ENCODE peak calls at places on chromosomes 12 and 14, in eight cellular contexts. A is stimulated activated naive CD8-positive, alpha-beta T cell treated with anti-CD3 and anti-CD28 coated beads, Interleukin-15, amount 100 ng/mL, for 72 hours; Q is activated CD4-positive, alpha-beta T cell treated with anti-CD3 and anti-CD28 coated beads, Interleukin-2, amount 10 ng/mL, durations not matched to agents 7 days and 5 days; L is activated T-cell treated with anti-CD3 and anti-CD28 coated beads, Interleukin-2, amount 50 U/mL, for 1 hour; C is foreskin melanocyte; J is stimulated activated CD8-positive, alpha-beta memory T cell treated with anti-CD3 and anti-CD28 coated beads, Interleukin-7, amount 100 ng/mL, for 1 hour; B is T-cell; K is activated B cell treated with CpG ODN at 0.5 μM for 24 hours. Y is an unnamed sample.

GRCh38 chr14:82431031-82431430 is 897.4 kb upstream of the SEL1L start:
- DNase-seq in L (no peak), J (no peak), A (no peak), Q (no peak), C (no peak), K (no peak), B (no peak), Y (no peak)

GRCh38 chr12:65742481-65742971 is 81.8 kb upstream of the HMGA2 start:
- DNase-seq in J (no peak), B (no peak), K (no peak), L (no peak), A (no peak), Q (no peak), C (no peak), Y (no peak)

GRCh38 chr12:2364566-2365165 is 311.9 kb downstream of the CACNA1C start:
- DNase-seq in J (no peak), C (no peak), Q (no peak), B (no peak), K (no peak), A (no peak), L (no peak), Y (no peak)

GRCh38 chr14:74219806-74220205 is 19.4 kb upstream of the VSX2 start:
- DNase-seq in Q (no peak), B (no peak), L (no peak), A (no peak), K (no peak), C (no peak), J (no peak), Y (no peak)

GRCh38 chr12:69569236-69569635 is 16.0 kb upstream of the CCT2 start:
- DNase-seq in L (no peak), K (no peak), Q (no peak), A (no peak), C (no peak), J (no peak), B (no peak), Y (no peak)

GRCh38 chr12:104490850-104491249 is 34.1 kb downstream of the CHST11 start:
- DNase-seq in Q (no peak), B (no peak), A (no peak), C (no peak), K (no peak), L (no peak), J (no peak), Y (no peak)

GRCh38 chr14:94548131-94548998 is 12.9 kb upstream of the SERPINA4 start:
- DNase-seq in K (no peak), C (no peak), Q (no peak), B (no peak), A (no peak), J (no peak), L (no peak), Y (no peak)

GRCh38 chr12:45208604-45209487 is 7.0 kb upstream of the ANO6 start:
- DNase-seq in L (no peak), C (no peak), B (no peak), J (no peak), A (no peak), K (no peak), Q (no peak), Y (no peak)